ENCODE peak calls at places on chromosomes 11 and 22, in four cellular contexts. One of them, this sample, is unnamed.
A peak's percentile ranks its signal among the peaks of the same experiment; 100 is the strongest.

GRCh38 chr11:75454987-75455386 is 22.0 kb upstream of the KLHL35 start:
- DNase-seq in naive thymus-derived CD4-positive, alpha-beta T cell: no peak
- DNase-seq in lung: no peak
- DNase-seq in tibial artery: no peak
- DNase-seq in this sample: no peak

GRCh38 chr11:22976146-22976545 is 115.9 kb upstream of the CCDC179 start:
- DNase-seq in naive thymus-derived CD4-positive, alpha-beta T cell: no peak
- DNase-seq in lung: no peak
- DNase-seq in tibial artery: peak; percentile 86
- DNase-seq in this sample: no peak

GRCh38 chr22:46849101-46849500 is 86.7 kb downstream of the TBC1D22A start:
- DNase-seq in naive thymus-derived CD4-positive, alpha-beta T cell: no peak
- DNase-seq in lung: peak; percentile 17
- DNase-seq in tibial artery: no peak
- DNase-seq in this sample: no peak

GRCh38 chr11:9065614-9066431 is 25.6 kb downstream of the SCUBE2 start:
- DNase-seq in naive thymus-derived CD4-positive, alpha-beta T cell: no peak
- DNase-seq in lung: no peak
- DNase-seq in tibial artery: no peak
- DNase-seq in this sample: no peak

GRCh38 chr11:72591785-72592490 is 82.3 kb downstream of the PDE2A start:
- DNase-seq in naive thymus-derived CD4-positive, alpha-beta T cell: peak; percentile 61
- DNase-seq in lung: no peak
- DNase-seq in tibial artery: no peak
- DNase-seq in this sample: no peak

GRCh38 chr11:36746886-36747710 is 149.1 kb upstream of the RAG2 start:
- DNase-seq in naive thymus-derived CD4-positive, alpha-beta T cell: peak; percentile 61
- DNase-seq in lung: peak; percentile 88
- DNase-seq in tibial artery: peak; percentile 88
- DNase-seq in this sample: peak; percentile 92

GRCh38 chr11:114131366-114131963 is 72.0 kb downstream of the ZBTB16 start:
- DNase-seq in naive thymus-derived CD4-positive, alpha-beta T cell: peak; percentile 17
- DNase-seq in lung: no peak
- DNase-seq in tibial artery: no peak
- DNase-seq in this sample: no peak

GRCh38 chr11:59030037-59030436 is 56.1 kb upstream of the GLYATL1B start:
- DNase-seq in naive thymus-derived CD4-positive, alpha-beta T cell: no peak
- DNase-seq in lung: no peak
- DNase-seq in tibial artery: no peak
- DNase-seq in this sample: no peak

GRCh38 chr11:47991266-47991830 is 11.0 kb downstream of the PTPRJ start:
- DNase-seq in naive thymus-derived CD4-positive, alpha-beta T cell: no peak
- DNase-seq in lung: peak; percentile 52
- DNase-seq in tibial artery: no peak
- DNase-seq in this sample: no peak

GRCh38 chr22:19891350-19892248 is 36.9 kb upstream of the GNB1L start:
- DNase-seq in naive thymus-derived CD4-positive, alpha-beta T cell: peak; percentile 88
- DNase-seq in lung: no peak
- DNase-seq in tibial artery: no peak
- DNase-seq in this sample: no peak

GRCh38 chr11:119023741-119024140 is 5.2 kb downstream of the TRAPPC4 start:
- DNase-seq in naive thymus-derived CD4-positive, alpha-beta T cell: no peak
- DNase-seq in lung: no peak
- DNase-seq in tibial artery: no peak
- DNase-seq in this sample: no peak

GRCh38 chr11:119026970-119027369 is 3.7 kb downstream of the SLC37A4 start:
- DNase-seq in naive thymus-derived CD4-positive, alpha-beta T cell: no peak
- DNase-seq in lung: no peak
- DNase-seq in tibial artery: no peak
- DNase-seq in this sample: no peak

GRCh38 chr11:119024430-119025098 is 6.0 kb downstream of the TRAPPC4 start:
- DNase-seq in naive thymus-derived CD4-positive, alpha-beta T cell: no peak
- DNase-seq in lung: no peak
- DNase-seq in tibial artery: no peak
- DNase-seq in this sample: no peak

GRCh38 chr11:119025978-119026766 is 4.5 kb downstream of the SLC37A4 start:
- DNase-seq in naive thymus-derived CD4-positive, alpha-beta T cell: no peak
- DNase-seq in lung: no peak
- DNase-seq in tibial artery: no peak
- DNase-seq in this sample: no peak

GRCh38 chr11:119025099-119025473 is 5.6 kb downstream of the SLC37A4 start:
- DNase-seq in naive thymus-derived CD4-positive, alpha-beta T cell: no peak
- DNase-seq in lung: no peak
- DNase-seq in tibial artery: no peak
- DNase-seq in this sample: no peak
- H3K27ac ChIP-seq in naive thymus-derived CD4-positive, alpha-beta T cell: no peak overlapping the region
- H3K27ac ChIP-seq in lung: no peak overlapping the region
- H3K27ac ChIP-seq in tibial artery: peak overlapping the region; percentile 30
- H3K27ac ChIP-seq in this sample: peak overlapping the region; percentile 48

GRCh38 chr11:120712014-120712413 is 200.5 kb downstream of the GRIK4 start:
- DNase-seq in naive thymus-derived CD4-positive, alpha-beta T cell: no peak
- DNase-seq in lung: no peak
- DNase-seq in tibial artery: no peak
- DNase-seq in this sample: no peak
- H3K27ac ChIP-seq in naive thymus-derived CD4-positive, alpha-beta T cell: no peak overlapping the region
- H3K27ac ChIP-seq in lung: no peak overlapping the region
- H3K27ac ChIP-seq in tibial artery: no peak overlapping the region
- H3K27ac ChIP-seq in this sample: no peak overlapping the region

DNA sequence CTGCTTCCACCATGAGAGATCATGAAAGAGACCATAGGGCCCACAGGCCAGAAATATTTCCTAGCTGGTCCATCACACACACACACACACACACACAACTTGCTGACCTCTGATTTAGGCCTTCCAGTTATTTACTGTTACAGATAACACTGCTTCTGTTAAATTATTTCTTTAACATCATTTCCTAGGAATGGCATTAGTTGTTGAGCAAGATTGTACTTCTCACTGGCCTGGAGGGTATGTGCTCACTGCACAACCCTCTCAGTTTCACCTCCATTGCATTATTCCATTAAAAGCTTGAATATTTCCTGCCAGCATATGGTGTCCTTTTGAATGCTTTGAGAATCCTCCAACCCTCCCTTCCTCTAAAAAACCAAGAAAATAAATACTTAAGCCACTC is 104.4 kb downstream of the MICAL2 start:
- DNase-seq in naive thymus-derived CD4-positive, alpha-beta T cell: no peak
- DNase-seq in lung: no peak
- DNase-seq in tibial artery: no peak
- DNase-seq in this sample: no peak
- H3K27ac ChIP-seq in naive thymus-derived CD4-positive, alpha-beta T cell: no peak overlapping the region
- H3K27ac ChIP-seq in lung: no peak overlapping the region
- H3K27ac ChIP-seq in tibial artery: no peak overlapping the region
- H3K27ac ChIP-seq in this sample: peak overlapping the region; percentile 98

GRCh38 chr11:68033708-68034045 is 3.2 kb downstream of the NDUFS8 start:
- DNase-seq in naive thymus-derived CD4-positive, alpha-beta T cell: no peak
- DNase-seq in lung: no peak
- DNase-seq in tibial artery: no peak
- DNase-seq in this sample: no peak
- H3K27ac ChIP-seq in naive thymus-derived CD4-positive, alpha-beta T cell: no peak overlapping the region
- H3K27ac ChIP-seq in lung: peak overlapping the region; percentile 84
- H3K27ac ChIP-seq in tibial artery: no peak overlapping the region
- H3K27ac ChIP-seq in this sample: no peak overlapping the region

DNA sequence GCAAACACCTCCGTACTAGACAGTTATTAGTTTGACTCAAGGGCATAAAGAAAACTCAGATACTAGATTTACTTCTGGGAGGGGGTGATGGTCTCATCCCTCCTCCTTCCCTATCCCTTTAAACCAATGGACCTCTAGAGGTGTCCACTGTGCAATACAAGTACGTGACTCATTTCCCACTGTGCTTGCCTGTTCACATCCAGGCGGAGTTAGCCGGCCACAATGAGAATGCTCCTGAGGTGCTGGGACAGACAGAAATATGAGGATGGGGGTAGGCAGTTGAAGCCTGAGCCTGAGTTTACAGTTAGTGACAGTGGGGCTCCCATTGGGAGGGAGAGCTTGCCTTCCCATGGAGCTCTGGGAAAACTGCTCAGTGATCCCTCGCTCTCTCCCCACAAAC is 8.4 kb upstream of the PMM1 start:
- DNase-seq in naive thymus-derived CD4-positive, alpha-beta T cell: no peak
- DNase-seq in lung: no peak
- DNase-seq in tibial artery: no peak
- DNase-seq in this sample: no peak
- H3K27ac ChIP-seq in naive thymus-derived CD4-positive, alpha-beta T cell: no peak overlapping the region
- H3K27ac ChIP-seq in lung: no peak overlapping the region
- H3K27ac ChIP-seq in tibial artery: no peak overlapping the region
- H3K27ac ChIP-seq in this sample: no peak overlapping the region

GRCh38 chr11:10550988-10551657 is 10.1 kb upstream of the RNF141 start:
- DNase-seq in naive thymus-derived CD4-positive, alpha-beta T cell: no peak
- DNase-seq in lung: no peak
- DNase-seq in tibial artery: no peak
- DNase-seq in this sample: no peak

GRCh38 chr11:10551845-10552352 is 10.9 kb upstream of the RNF141 start:
- DNase-seq in naive thymus-derived CD4-positive, alpha-beta T cell: no peak
- DNase-seq in lung: no peak
- DNase-seq in tibial artery: no peak
- DNase-seq in this sample: no peak

GRCh38 chr11:10544491-10545470 is 3.8 kb upstream of the RNF141 start:
- DNase-seq in naive thymus-derived CD4-positive, alpha-beta T cell: no peak
- DNase-seq in lung: no peak
- DNase-seq in tibial artery: peak; percentile 59
- DNase-seq in this sample: no peak

GRCh38 chr11:10550503-10550902 is 9.5 kb upstream of the RNF141 start:
- DNase-seq in naive thymus-derived CD4-positive, alpha-beta T cell: no peak
- DNase-seq in lung: no peak
- DNase-seq in tibial artery: no peak
- DNase-seq in this sample: no peak
- H3K27ac ChIP-seq in naive thymus-derived CD4-positive, alpha-beta T cell: no peak overlapping the region
- H3K27ac ChIP-seq in lung: no peak overlapping the region
- H3K27ac ChIP-seq in tibial artery: no peak overlapping the region
- H3K27ac ChIP-seq in this sample: no peak overlapping the region

GRCh38 chr22:38953577-38954413 is 3.6 kb upstream of the APOBEC3A start:
- DNase-seq in naive thymus-derived CD4-positive, alpha-beta T cell: no peak
- DNase-seq in lung: no peak
- DNase-seq in tibial artery: peak; percentile 54
- DNase-seq in this sample: no peak

GRCh38 chr22:38954414-38955043 is 2.9 kb upstream of the APOBEC3A start:
- DNase-seq in naive thymus-derived CD4-positive, alpha-beta T cell: no peak
- DNase-seq in lung: no peak
- DNase-seq in tibial artery: peak; percentile 43
- DNase-seq in this sample: no peak

GRCh38 chr22:38951734-38952133 is 5.7 kb upstream of the APOBEC3A start:
- DNase-seq in naive thymus-derived CD4-positive, alpha-beta T cell: no peak
- DNase-seq in lung: no peak
- DNase-seq in tibial artery: no peak
- DNase-seq in this sample: no peak

GRCh38 chr22:38952382-38952993 is 4.9 kb upstream of the APOBEC3A start:
- DNase-seq in naive thymus-derived CD4-positive, alpha-beta T cell: no peak
- DNase-seq in lung: no peak
- DNase-seq in tibial artery: peak; percentile 38
- DNase-seq in this sample: no peak

GRCh38 chr22:38953091-38953490 is 4.3 kb upstream of the APOBEC3A start:
- DNase-seq in naive thymus-derived CD4-positive, alpha-beta T cell: no peak
- DNase-seq in lung: no peak
- DNase-seq in tibial artery: peak; percentile 52
- DNase-seq in this sample: no peak
- H3K27ac ChIP-seq in naive thymus-derived CD4-positive, alpha-beta T cell: no peak overlapping the region
- H3K27ac ChIP-seq in lung: no peak overlapping the region
- H3K27ac ChIP-seq in tibial artery: no peak overlapping the region
- H3K27ac ChIP-seq in this sample: no peak overlapping the region

DNA sequence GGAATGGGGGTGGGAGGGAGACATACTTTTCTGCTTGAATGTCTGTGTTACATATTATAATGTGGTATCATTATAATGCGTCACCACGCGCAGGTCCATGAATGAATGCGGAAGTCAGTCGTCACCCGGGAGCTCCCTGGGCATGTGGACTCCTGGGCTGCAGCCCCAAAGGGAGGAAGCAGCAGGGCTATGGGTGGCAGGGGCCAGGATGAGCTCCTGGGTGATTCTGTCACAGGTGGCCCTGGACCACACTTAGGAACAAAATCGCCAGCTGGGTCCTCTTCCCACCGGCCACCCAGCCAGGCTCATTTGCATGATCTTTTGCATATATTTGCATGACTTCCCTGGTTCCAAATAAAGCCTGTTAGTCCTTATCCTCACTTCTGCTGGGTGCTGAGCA is 51.2 kb downstream of the KCNJ4 start:
- DNase-seq in naive thymus-derived CD4-positive, alpha-beta T cell: no peak
- DNase-seq in lung: no peak
- DNase-seq in tibial artery: peak; percentile 35
- DNase-seq in this sample: no peak
- H3K27ac ChIP-seq in naive thymus-derived CD4-positive, alpha-beta T cell: no peak overlapping the region
- H3K27ac ChIP-seq in lung: no peak overlapping the region
- H3K27ac ChIP-seq in tibial artery: no peak overlapping the region
- H3K27ac ChIP-seq in this sample: no peak overlapping the region